ENCODE peak calls at places on chromosome 22, in ten cellular contexts. Q is ELF-1; N is CD8-positive, alpha-beta memory T cell; D is GDM1; Y is LoVo; H is mucosa of descending colon; P is GM19239; J is NCI-H1417; V is astrocyte; K is KBM-7. X is an unnamed sample.

GRCh38 chr22:46619240-46619829 is 851 bp upstream of the GRAMD4 start:
- DNase-seq in D (no peak), V (peak; percentile 30), H (no peak), P (no peak), Y (no peak), N (no peak), Q (no peak), K (peak; percentile 44), J (no peak), X (no peak)

GRCh38 chr22:22912135-22912408 is 24.5 kb downstream of the IGLL5 start:
- DNase-seq in V (no peak), H (no peak), D (no peak), J (no peak), P (no peak), Y (no peak), N (no peak), Q (no peak), K (no peak), X (no peak)

GRCh38 chr22:36445158-36445668 is 36.2 kb downstream of the TXN2 start:
- DNase-seq in P (no peak), J (no peak), Q (no peak), V (peak; percentile 99), K (peak; percentile 65), N (no peak), H (peak; percentile 45), Y (no peak), D (no peak), X (no peak)

GRCh38 chr22:24271406-24271760 is 752 bp downstream of the SPECC1L start:
- DNase-seq in V (peak; percentile 30), N (no peak), P (no peak), H (no peak), J (no peak), Q (no peak), K (no peak), Y (no peak), D (no peak), X (no peak)

GRCh38 chr22:32644252-32645100 is 157.0 kb upstream of the TIMP3 start:
- DNase-seq in J (peak; percentile 17), Q (peak; percentile 65), P (peak; percentile 18), H (peak; percentile 56), V (peak; percentile 32), N (no peak), Y (no peak), D (peak; percentile 57), K (peak; percentile 79), X (no peak)

GRCh38 chr22:45903355-45904149 is 73.4 kb downstream of the WNT7B start:
- DNase-seq in P (no peak), H (no peak), N (no peak), K (no peak), V (peak; percentile 75), Y (no peak), D (no peak), J (no peak), Q (no peak), X (no peak)

GRCh38 chr22:45306139-45306538 is 3.6 kb upstream of the FAM118A start:
- DNase-seq in D (no peak), J (no peak), P (no peak), H (no peak), K (no peak), V (no peak), Y (no peak), Q (no peak), N (no peak), X (no peak)

GRCh38 chr22:35367331-35367886 is 13.5 kb upstream of the HMOX1 start:
- DNase-seq in V (no peak), Q (no peak), H (no peak), N (no peak), Y (no peak), D (no peak), J (no peak), K (peak; percentile 81), P (no peak), X (no peak)

GRCh38 chr22:45586651-45587405 is 84.1 kb downstream of the FBLN1 start:
- DNase-seq in V (no peak), J (no peak), D (no peak), N (no peak), Y (no peak), H (no peak), P (no peak), Q (no peak), K (no peak), X (no peak)